ENCODE peak calls at places on chromosome 10, in five cellular contexts. One of them, this sample, is unnamed.

GRCh38 chr10:36446873-36447272 is 678.5 kb upstream of the ANKRD30A start:
- DNase-seq in ascending aorta: peak; percentile 66
- DNase-seq in fibroblast of lung: no peak
- DNase-seq in psoas muscle: no peak
- DNase-seq in WERI-Rb-1: no peak
- DNase-seq in this sample: peak; percentile 66

GRCh38 chr10:73910401-73910763 is 550 bp upstream of the PLAU start:
- DNase-seq in ascending aorta: no peak
- DNase-seq in fibroblast of lung: no peak
- DNase-seq in psoas muscle: no peak
- DNase-seq in WERI-Rb-1: peak; percentile 36
- DNase-seq in this sample: no peak

GRCh38 chr10:59006511-59007306 is 169.7 kb upstream of the PHYHIPL start:
- DNase-seq in ascending aorta: peak; percentile 81
- DNase-seq in fibroblast of lung: peak; percentile 84
- DNase-seq in psoas muscle: no peak
- DNase-seq in WERI-Rb-1: no peak
- DNase-seq in this sample: no peak

GRCh38 chr10:29648114-29648982 is 13.6 kb upstream of the SVIL start:
- DNase-seq in ascending aorta: no peak
- DNase-seq in fibroblast of lung: peak; percentile 62
- DNase-seq in psoas muscle: no peak
- DNase-seq in WERI-Rb-1: no peak
- DNase-seq in this sample: no peak

GRCh38 chr10:132236161-132236560 is 49.4 kb downstream of the DPYSL4 start:
- DNase-seq in ascending aorta: no peak
- DNase-seq in fibroblast of lung: no peak
- DNase-seq in psoas muscle: no peak
- DNase-seq in WERI-Rb-1: no peak
- DNase-seq in this sample: no peak

GRCh38 chr10:75117996-75118395 is 6.5 kb downstream of the SAMD8 start:
- DNase-seq in ascending aorta: no peak
- DNase-seq in fibroblast of lung: no peak
- DNase-seq in psoas muscle: no peak
- DNase-seq in WERI-Rb-1: no peak
- DNase-seq in this sample: no peak

GRCh38 chr10:44946201-44946600 is 13.4 kb upstream of the RASSF4 start:
- DNase-seq in ascending aorta: peak; percentile 42
- DNase-seq in fibroblast of lung: peak; percentile 36
- DNase-seq in psoas muscle: no peak
- DNase-seq in WERI-Rb-1: no peak
- DNase-seq in this sample: no peak

GRCh38 chr10:128070161-128070560 is 56.1 kb downstream of the MKI67 start:
- DNase-seq in ascending aorta: peak; percentile 50
- DNase-seq in fibroblast of lung: no peak
- DNase-seq in psoas muscle: no peak
- DNase-seq in WERI-Rb-1: no peak
- DNase-seq in this sample: no peak

GRCh38 chr10:31158000-31158658 is 126.5 kb upstream of the ZNF438 start:
- DNase-seq in ascending aorta: no peak
- DNase-seq in fibroblast of lung: peak; percentile 53
- DNase-seq in psoas muscle: no peak
- DNase-seq in WERI-Rb-1: no peak
- DNase-seq in this sample: no peak

GRCh38 chr10:77328272-77328816 is 309.3 kb downstream of the KCNMA1 start:
- DNase-seq in ascending aorta: no peak
- DNase-seq in fibroblast of lung: peak; percentile 33
- DNase-seq in psoas muscle: no peak
- DNase-seq in WERI-Rb-1: no peak
- DNase-seq in this sample: no peak

GRCh38 chr10:4024846-4025245 is 239.8 kb upstream of the KLF6 start:
- DNase-seq in ascending aorta: no peak
- DNase-seq in fibroblast of lung: peak; percentile 52
- DNase-seq in psoas muscle: no peak
- DNase-seq in WERI-Rb-1: no peak
- DNase-seq in this sample: no peak

GRCh38 chr10:103204353-103205255 is 11.5 kb upstream of the NT5C2 start:
- DNase-seq in ascending aorta: no peak
- DNase-seq in fibroblast of lung: no peak
- DNase-seq in psoas muscle: no peak
- DNase-seq in WERI-Rb-1: no peak
- DNase-seq in this sample: no peak

GRCh38 chr10:121741246-121741645 is 143.0 kb upstream of the FGFR2 start:
- DNase-seq in ascending aorta: no peak
- DNase-seq in fibroblast of lung: peak; percentile 21
- DNase-seq in psoas muscle: no peak
- DNase-seq in WERI-Rb-1: no peak
- DNase-seq in this sample: no peak

GRCh38 chr10:22345301-22346086 is at the start of gene SPAG6:
- DNase-seq in ascending aorta: peak; percentile 73
- DNase-seq in fibroblast of lung: no peak
- DNase-seq in psoas muscle: peak; percentile 71
- DNase-seq in WERI-Rb-1: peak; percentile 24
- DNase-seq in this sample: peak; percentile 55

GRCh38 chr10:94023909-94024308 is 30.2 kb downstream of the PLCE1 start:
- DNase-seq in ascending aorta: no peak
- DNase-seq in fibroblast of lung: peak; percentile 27
- DNase-seq in psoas muscle: no peak
- DNase-seq in WERI-Rb-1: no peak
- DNase-seq in this sample: no peak

GRCh38 chr10:94029955-94030354 is 36.2 kb downstream of the PLCE1 start:
- DNase-seq in ascending aorta: no peak
- DNase-seq in fibroblast of lung: no peak
- DNase-seq in psoas muscle: no peak
- DNase-seq in WERI-Rb-1: no peak
- DNase-seq in this sample: no peak

GRCh38 chr10:94024407-94024806 is 30.7 kb downstream of the PLCE1 start:
- DNase-seq in ascending aorta: no peak
- DNase-seq in fibroblast of lung: no peak
- DNase-seq in psoas muscle: no peak
- DNase-seq in WERI-Rb-1: no peak
- DNase-seq in this sample: no peak

GRCh38 chr10:94027197-94027596 is 33.5 kb downstream of the PLCE1 start:
- DNase-seq in ascending aorta: no peak
- DNase-seq in fibroblast of lung: peak; percentile 83
- DNase-seq in psoas muscle: no peak
- DNase-seq in WERI-Rb-1: no peak
- DNase-seq in this sample: no peak
- H3K9me3 ChIP-seq in ascending aorta: peaks cover 5% of the 10 kb centered on the region
- H3K9me3 ChIP-seq in fibroblast of lung: no peaks in the 10 kb centered on the region
- H3K9me3 ChIP-seq in psoas muscle: peaks cover 37% of the 10 kb centered on the region
- H3K9me3 ChIP-seq in WERI-Rb-1: peaks cover 23% of the 10 kb centered on the region
- H3K9me3 ChIP-seq in this sample: peaks cover 49% of the 10 kb centered on the region

GRCh38 chr10:11858093-11858492 is 34.9 kb downstream of the PROSER2 start:
- DNase-seq in ascending aorta: no peak
- DNase-seq in fibroblast of lung: no peak
- DNase-seq in psoas muscle: no peak
- DNase-seq in WERI-Rb-1: no peak
- DNase-seq in this sample: no peak
- H3K27ac ChIP-seq in ascending aorta: no peak overlapping the region
- H3K27ac ChIP-seq in fibroblast of lung: no peak overlapping the region
- H3K27ac ChIP-seq in psoas muscle: no peak overlapping the region
- H3K27ac ChIP-seq in WERI-Rb-1: no peak overlapping the region
- H3K27ac ChIP-seq in this sample: no peak overlapping the region

GRCh38 chr10:47310090-47310505 is 10.1 kb downstream of the GDF10 start:
- DNase-seq in ascending aorta: no peak
- DNase-seq in fibroblast of lung: no peak
- DNase-seq in psoas muscle: no peak
- DNase-seq in WERI-Rb-1: no peak
- DNase-seq in this sample: no peak
- TF ChIP-seq CTCF in ascending aorta: no peak
- TF ChIP-seq CTCF in fibroblast of lung: no peak
- TF ChIP-seq CTCF in psoas muscle: no peak
- TF ChIP-seq CTCF in WERI-Rb-1: no peak
- TF ChIP-seq CTCF in this sample: no peak

GRCh38 chr10:1047937-1048336 is 982 bp downstream of the IDI1 start:
- DNase-seq in ascending aorta: peak; percentile 59
- DNase-seq in fibroblast of lung: no peak
- DNase-seq in psoas muscle: no peak
- DNase-seq in WERI-Rb-1: peak; percentile 39
- DNase-seq in this sample: no peak

GRCh38 chr10:1048349-1048731 is 579 bp downstream of the IDI1 start:
- DNase-seq in ascending aorta: peak; percentile 77
- DNase-seq in fibroblast of lung: peak; percentile 50
- DNase-seq in psoas muscle: peak; percentile 65
- DNase-seq in WERI-Rb-1: no peak
- DNase-seq in this sample: peak; percentile 61

GRCh38 chr10:1049425-1049958 is 573 bp upstream of the IDI1 start:
- DNase-seq in ascending aorta: no peak
- DNase-seq in fibroblast of lung: peak; percentile 49
- DNase-seq in psoas muscle: no peak
- DNase-seq in WERI-Rb-1: peak; percentile 30
- DNase-seq in this sample: no peak

GRCh38 chr10:1050145-1050544 is 1.2 kb upstream of the IDI1 start:
- DNase-seq in ascending aorta: no peak
- DNase-seq in fibroblast of lung: peak; percentile 29
- DNase-seq in psoas muscle: no peak
- DNase-seq in WERI-Rb-1: no peak
- DNase-seq in this sample: no peak

GRCh38 chr10:1048732-1049424 is at the start of gene IDI1:
- DNase-seq in ascending aorta: peak; percentile 99
- DNase-seq in fibroblast of lung: peak; percentile 98
- DNase-seq in psoas muscle: peak; percentile 99
- DNase-seq in WERI-Rb-1: peak; percentile 92
- DNase-seq in this sample: peak; percentile 98
- H3K9me3 ChIP-seq in ascending aorta: no peaks in the 10 kb centered on the region
- H3K9me3 ChIP-seq in fibroblast of lung: no peaks in the 10 kb centered on the region
- H3K9me3 ChIP-seq in psoas muscle: no peaks in the 10 kb centered on the region
- H3K9me3 ChIP-seq in WERI-Rb-1: no peaks in the 10 kb centered on the region
- H3K9me3 ChIP-seq in this sample: no peaks in the 10 kb centered on the region

DNA sequence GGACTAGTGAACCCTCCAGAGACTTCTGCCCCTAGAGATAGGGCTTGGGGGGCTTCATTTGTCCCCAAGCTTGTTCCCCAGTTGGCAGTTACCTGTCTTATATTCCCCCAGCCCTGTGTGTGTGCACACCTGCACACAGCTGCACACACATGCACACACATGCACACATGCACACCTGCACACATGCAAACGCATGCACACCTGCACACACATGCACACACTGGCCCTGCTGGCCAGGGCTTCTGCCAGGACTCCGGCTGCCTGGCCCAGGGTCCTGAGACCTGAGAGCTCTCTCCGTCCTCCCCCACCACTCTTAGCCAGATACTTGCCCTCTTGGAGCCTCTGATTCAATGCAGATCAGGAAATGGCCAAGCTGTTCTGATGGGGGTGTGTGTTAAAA is 6.7 kb downstream of the ZMIZ1 start:
- DNase-seq in ascending aorta: no peak
- DNase-seq in fibroblast of lung: no peak
- DNase-seq in psoas muscle: no peak
- DNase-seq in WERI-Rb-1: no peak
- DNase-seq in this sample: no peak
- H3K27ac ChIP-seq in ascending aorta: no peak overlapping the region
- H3K27ac ChIP-seq in fibroblast of lung: peak overlapping the region; percentile 29
- H3K27ac ChIP-seq in psoas muscle: no peak overlapping the region
- H3K27ac ChIP-seq in WERI-Rb-1: no peak overlapping the region
- H3K27ac ChIP-seq in this sample: peak overlapping the region; percentile 39

GRCh38 chr10:100508691-100509150 is 10.9 kb downstream of the SEC31B start:
- DNase-seq in ascending aorta: no peak
- DNase-seq in fibroblast of lung: peak; percentile 52
- DNase-seq in psoas muscle: no peak
- DNase-seq in WERI-Rb-1: peak; percentile 25
- DNase-seq in this sample: no peak
- TF ChIP-seq CTCF in ascending aorta: no peak
- TF ChIP-seq CTCF in fibroblast of lung: peak; percentile 64
- TF ChIP-seq CTCF in psoas muscle: peak; percentile 41
- TF ChIP-seq CTCF in WERI-Rb-1: peak; percentile 68
- TF ChIP-seq CTCF in this sample: no peak